ENCODE peak calls at places on chromosomes 6 and 20, in eight cellular contexts. D is osteocyte, C is HCT116, B is fibroblast of pulmonary artery, M is GM20000, G is testis, S is coronary artery, E is neural crest cell. H is an unnamed sample.

GRCh38 chr6:42296614-42297013 is 79.0 kb upstream of the MRPS10 start:
- DNase-seq in M (no peak), D (no peak), E (no peak), C (no peak), S (no peak), G (no peak), B (no peak), H (no peak)

GRCh38 chr6:163349001-163349680 is 65.4 kb upstream of the QKI start:
- DNase-seq in M (no peak), G (peak), C (no peak), B (no peak), S (no peak), E (no peak), D (no peak), H (no peak)

GRCh38 chr6:54361734-54362133 is 53.5 kb downstream of the TINAG start:
- DNase-seq in M (no peak), E (no peak), C (no peak), G (no peak), B (no peak), D (no peak), S (no peak), H (no peak)

GRCh38 chr20:55135923-55136322 is 660.5 kb downstream of the DOK5 start:
- DNase-seq in B (no peak), M (no peak), S (no peak), D (no peak), C (no peak), G (no peak), E (no peak), H (no peak)

GRCh38 chr20:1171461-1172093 is 13.2 kb downstream of the TMEM74B start:
- DNase-seq in C (no peak), G (peak), B (peak), E (peak), S (peak), D (no peak), M (no peak), H (no peak)

GRCh38 chr6:68575765-68576439 is 59.2 kb upstream of the ADGRB3 start:
- DNase-seq in B (peak), S (no peak), G (peak), M (no peak), C (no peak), E (peak), D (no peak), H (no peak)

GRCh38 chr6:70164556-70164955 is 138.3 kb downstream of the COL9A1 start:
- DNase-seq in G (no peak), M (no peak), B (no peak), C (no peak), E (no peak), D (no peak), S (no peak), H (no peak)

GRCh38 chr6:30113377-30113759 is 478 bp upstream of the TRIM31 start:
- DNase-seq in D (no peak), S (no peak), G (no peak), B (no peak), C (no peak), E (no peak), M (no peak), H (no peak)

GRCh38 chr6:40960784-40961430 is 78.1 kb downstream of the UNC5CL start:
- DNase-seq in D (no peak), E (no peak), M (no peak), S (no peak), B (no peak), C (no peak), G (no peak), H (no peak)

GRCh38 chr6:138105880-138106664 is 1.1 kb downstream of the PERP start:
- DNase-seq in E (no peak), G (no peak), S (no peak), C (no peak), B (no peak), M (no peak), D (no peak), H (no peak)

GRCh38 chr6:158131926-158132325 is 36.1 kb downstream of the SERAC1 start:
- DNase-seq in D (no peak), C (no peak), E (no peak), M (peak), G (no peak), S (no peak), B (peak), H (no peak)

GRCh38 chr6:88381289-88381642 is 215.1 kb upstream of the CNR1 start:
- DNase-seq in M (no peak), C (no peak), G (no peak), S (no peak), D (no peak), E (no peak), B (no peak), H (no peak)

GRCh38 chr6:112939543-112939942 is 592.4 kb downstream of the RFPL4B start:
- DNase-seq in C (no peak), G (no peak), D (no peak), M (no peak), B (peak), S (no peak), E (no peak), H (no peak)

GRCh38 chr20:20010639-20011500 is 6.3 kb upstream of the NAA20 start:
- DNase-seq in E (no peak), D (no peak), M (no peak), B (peak), G (no peak), C (no peak), S (no peak), H (no peak)

GRCh38 chr6:55069132-55069781 is 105.1 kb upstream of the HCRTR2 start:
- DNase-seq in E (peak), G (peak), S (no peak), D (no peak), C (peak), M (peak), B (peak), H (no peak)

GRCh38 chr6:12138377-12138776 is 126.3 kb downstream of the HIVEP1 start:
- DNase-seq in S (no peak), E (no peak), M (no peak), D (no peak), G (no peak), C (no peak), B (peak), H (no peak)

GRCh38 chr6:119161450-119161849 is 83.0 kb upstream of the FAM184A start:
- DNase-seq in E (no peak), S (no peak), C (no peak), M (no peak), G (no peak), B (no peak), D (no peak), H (no peak)

GRCh38 chr20:46139908-46140482 is 21.9 kb downstream of the CD40 start:
- DNase-seq in M (no peak), D (no peak), S (no peak), C (no peak), E (no peak), G (no peak), B (no peak), H (no peak)

GRCh38 chr20:51542033-51542893 is at the start of gene NFATC2:
- DNase-seq in C (no peak), S (no peak), E (no peak), M (peak), D (no peak), G (peak), B (no peak), H (no peak)

GRCh38 chr6:154932562-154933027 is 62.5 kb upstream of the TIAM2 start:
- DNase-seq in C (peak), M (no peak), D (no peak), G (no peak), E (no peak), B (peak), S (no peak), H (no peak)

GRCh38 chr20:61640171-61640570 is 388.1 kb downstream of the CDH4 start:
- DNase-seq in G (no peak), E (no peak), C (no peak), D (no peak), M (no peak), S (no peak), B (no peak), H (no peak)

GRCh38 chr6:157376706-157377230 is 4.2 kb upstream of the ZDHHC14 start:
- DNase-seq in M (no peak), G (no peak), C (no peak), B (no peak), D (no peak), S (no peak), E (no peak), H (no peak)

GRCh38 chr6:34973547-34974248 is 84.6 kb downstream of the ANKS1A start:
- DNase-seq in C (no peak), G (no peak), S (no peak), D (no peak), B (peak), E (no peak), M (no peak), H (no peak)

GRCh38 chr20:50470249-50470858 is 39.8 kb upstream of the PTPN1 start:
- DNase-seq in B (peak), M (no peak), E (no peak), D (no peak), S (no peak), C (no peak), G (no peak), H (no peak)

GRCh38 chr6:4319992-4320683 is 184.8 kb upstream of the ECI2 start:
- DNase-seq in B (peak), C (no peak), S (no peak), E (no peak), M (no peak), G (no peak), D (no peak), H (no peak)

GRCh38 chr6:73746776-73747175 is 50.8 kb downstream of the CD109 start:
- DNase-seq in S (no peak), C (no peak), B (peak), E (no peak), M (no peak), D (no peak), G (no peak), H (no peak)

GRCh38 chr6:39426057-39426592 is 103.6 kb upstream of the KCNK16 start:
- DNase-seq in S (no peak), C (no peak), D (peak), M (no peak), B (peak), G (no peak), E (no peak), H (no peak)

GRCh38 chr20:63101781-63102719 is 95.3 kb upstream of the BHLHE23 start:
- DNase-seq in M (peak), E (no peak), D (peak), B (peak), C (no peak), S (peak), G (peak), H (no peak)

GRCh38 chr6:6557504-6557839 is 31.0 kb upstream of the LY86 start:
- DNase-seq in G (no peak), C (no peak), D (no peak), B (no peak), E (no peak), S (no peak), M (no peak), H (no peak)
- TF ChIP-seq CTCF in G (no peak), C (no peak), D (no peak), B (no peak), E (no peak), S (no peak), M (no peak), H (no peak)

GRCh38 chr6:15389759-15390723 is 144.2 kb downstream of the JARID2 start:
- DNase-seq in S (no peak), M (peak), D (no peak), B (peak), G (no peak), C (peak), E (peak), H (no peak)
- TF ChIP-seq CTCF in S (no peak), M (peak), D (peak), B (peak), G (peak), C (peak), E (peak), H (peak)

GRCh38 chr6:15441982-15442381 is 196.1 kb downstream of the JARID2 start:
- DNase-seq in G (no peak), D (no peak), B (no peak), S (no peak), M (no peak), C (no peak), E (no peak), H (no peak)
- TF ChIP-seq CTCF in G (no peak), D (no peak), B (no peak), S (no peak), M (no peak), C (no peak), E (no peak), H (no peak)

GRCh38 chr6:116090251-116090650 is 10.4 kb upstream of the NT5DC1 start:
- DNase-seq in B (no peak), E (no peak), M (no peak), D (no peak), C (no peak), G (no peak), S (no peak), H (no peak)

GRCh38 chr6:116083052-116083451 is 17.6 kb upstream of the NT5DC1 start:
- DNase-seq in E (no peak), S (no peak), B (no peak), C (no peak), D (no peak), M (no peak), G (no peak), H (no peak)

GRCh38 chr6:116088946-116089345 is 11.7 kb upstream of the NT5DC1 start:
- DNase-seq in M (no peak), C (no peak), S (no peak), G (no peak), D (no peak), E (no peak), B (no peak), H (no peak)

GRCh38 chr6:116084284-116084683 is 16.4 kb upstream of the NT5DC1 start:
- DNase-seq in M (no peak), B (no peak), G (no peak), S (no peak), C (no peak), E (no peak), D (no peak), H (no peak)

DNA sequence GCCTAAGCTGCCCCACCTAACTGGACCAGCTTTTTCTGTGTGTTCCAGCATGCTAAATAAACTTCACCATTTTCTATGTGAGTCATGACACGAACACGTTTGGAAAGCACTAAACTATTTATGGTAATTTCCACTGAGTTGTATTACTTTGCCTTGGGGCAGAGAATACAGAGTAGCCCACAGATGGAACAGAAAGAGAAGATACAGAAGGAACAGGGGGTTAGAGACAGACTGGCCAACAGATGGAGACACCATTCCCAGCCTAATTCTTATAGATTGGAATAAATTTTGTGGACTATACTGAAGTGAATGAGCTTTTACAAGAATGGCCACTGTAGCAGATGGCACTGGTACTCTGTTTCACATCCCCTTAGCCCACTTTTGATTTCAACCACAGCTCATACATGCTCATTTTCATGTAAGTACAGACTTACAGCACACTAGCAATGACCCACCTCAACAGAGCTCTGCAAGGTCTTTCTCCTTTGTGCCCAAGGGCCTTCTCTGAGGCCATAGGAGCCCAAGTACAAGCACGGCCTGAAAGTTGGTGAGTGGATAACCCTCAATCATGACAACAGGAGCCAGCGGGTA is 13.1 kb upstream of the NT5DC1 start:
- DNase-seq in B (peak), G (no peak), C (no peak), M (peak), D (no peak), E (no peak), S (no peak), H (no peak)
- TF ChIP-seq CTCF in B (no peak), G (no peak), C (no peak), M (no peak), D (peak), E (no peak), S (no peak), H (no peak)

DNA sequence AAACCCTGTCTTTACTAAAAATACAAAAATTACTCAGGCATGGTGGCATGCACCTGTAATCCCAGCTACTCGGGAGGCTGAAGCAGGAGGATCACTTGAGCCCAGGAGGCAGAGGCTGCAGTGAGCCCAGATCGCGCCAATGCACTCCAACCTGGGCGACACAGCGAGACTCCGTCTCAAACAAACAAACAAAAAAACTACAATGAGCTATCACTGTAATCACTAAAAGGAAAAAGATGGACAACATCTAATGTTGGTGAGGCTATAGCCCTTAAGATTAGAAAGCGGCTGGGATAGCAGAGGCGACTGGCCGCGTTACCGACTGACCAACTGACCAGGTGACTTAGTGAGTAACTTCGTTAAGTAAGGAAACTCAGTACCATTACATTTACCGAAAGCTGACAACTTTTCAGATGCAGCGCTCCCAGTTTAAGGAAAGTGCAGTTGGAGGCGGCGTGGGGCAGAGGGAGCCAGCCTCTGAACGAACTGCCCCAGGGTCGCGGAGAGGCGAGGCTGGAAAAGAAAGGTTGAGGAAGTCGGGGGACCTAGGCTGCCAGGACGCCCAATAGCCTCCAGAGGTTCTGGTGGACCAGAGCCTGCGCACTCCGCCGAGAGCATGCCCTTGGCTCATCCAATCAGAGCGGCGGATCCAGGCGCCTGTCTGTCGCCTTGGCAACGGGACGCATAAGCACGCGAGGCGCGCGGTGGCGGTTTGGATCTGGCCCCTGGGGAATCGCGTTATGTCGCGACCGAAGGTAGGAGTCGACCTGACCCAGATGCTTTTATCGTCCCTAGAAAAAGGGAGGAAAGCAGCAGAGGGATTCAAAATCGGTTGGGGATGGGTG is 8.9 kb downstream of the TTLL9 start:
- DNase-seq in G (peak), C (peak), B (peak), S (peak), E (peak), D (peak), M (peak), H (peak)
- TF ChIP-seq CTCF in G (no peak), C (no peak), B (no peak), S (no peak), E (no peak), D (peak), M (no peak), H (peak)

GRCh38 chr6:37314803-37315515 is 38.8 kb upstream of the RNF8 start:
- DNase-seq in B (peak), E (peak), C (peak), G (peak), S (no peak), M (peak), D (no peak), H (no peak)
- TF ChIP-seq CTCF in B (peak), E (peak), C (peak), G (peak), S (no peak), M (peak), D (peak), H (peak)

DNA sequence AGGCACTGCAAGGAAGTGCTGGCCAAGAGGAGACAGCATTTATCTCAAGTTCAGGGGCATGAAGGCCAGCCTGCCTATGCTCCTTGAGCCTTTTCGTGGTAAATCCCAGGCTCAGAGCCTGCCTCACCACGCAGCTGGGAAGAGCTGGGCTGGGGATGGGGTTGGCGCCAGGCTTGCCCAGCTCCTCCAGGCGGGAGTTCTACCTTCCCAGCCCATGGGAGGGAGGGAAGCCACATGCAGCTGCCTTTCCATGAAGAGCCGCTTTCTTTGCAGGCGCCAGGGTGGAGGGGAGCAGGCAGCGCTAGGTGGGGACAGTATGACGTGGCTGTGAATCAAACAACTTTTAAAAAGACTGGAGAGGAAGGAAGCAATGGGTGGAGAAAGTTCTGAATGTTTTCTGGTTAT is 19.5 kb upstream of the SIRT5 start:
- DNase-seq in G (no peak), C (no peak), B (peak), M (no peak), E (no peak), D (no peak), S (no peak), H (no peak)
- TF ChIP-seq CTCF in G (no peak), C (no peak), B (no peak), M (no peak), E (no peak), D (no peak), S (no peak), H (no peak)